ENCODE peak calls at places on chromosome 7, in four cellular contexts. V is tibial artery, W is IMR-90, N is kidney epithelial cell. B is an unnamed sample. For H3K36me3, the result is how much of the 10 kb centered on the place peaks cover.

GRCh38 chr7:94440460-94441039 is 45.9 kb downstream of the COL1A2 start:
- DNase-seq in V (no peak), W (peak), N (no peak), B (no peak)

GRCh38 chr7:24825931-24826661 is 68.8 kb upstream of the GSDME start:
- DNase-seq in V (no peak), W (peak), N (no peak), B (peak)

GRCh38 chr7:98119257-98119918 is 12.7 kb downstream of the LMTK2 start:
- DNase-seq in V (no peak), W (peak), N (peak), B (no peak)

GRCh38 chr7:1567082-1567771 is 2.6 kb downstream of the PSMG3 start:
- DNase-seq in V (no peak), W (peak), N (peak), B (no peak)

GRCh38 chr7:148605350-148605749 is 14.8 kb downstream of the C7orf33 start:
- DNase-seq in V (no peak), W (no peak), N (no peak), B (no peak)

GRCh38 chr7:39644170-39644569 is 20.8 kb downstream of the RALA start:
- DNase-seq in V (no peak), W (peak), N (no peak), B (no peak)

GRCh38 chr7:125059861-125060456 is 130.3 kb upstream of the POT1 start:
- DNase-seq in V (no peak), W (peak), N (no peak), B (peak)

GRCh38 chr7:4227105-4228010 is 454.7 kb upstream of the FOXK1 start:
- DNase-seq in V (no peak), W (no peak), N (no peak), B (peak)

GRCh38 chr7:139725077-139725476 is 52.7 kb downstream of the HIPK2 start:
- DNase-seq in V (no peak), W (peak), N (no peak), B (peak)

GRCh38 chr7:149007615-149008014 is 20.7 kb downstream of the PDIA4 start:
- DNase-seq in V (no peak), W (no peak), N (no peak), B (no peak)

GRCh38 chr7:2813350-2814185 is 30.5 kb downstream of the GNA12 start:
- DNase-seq in V (no peak), W (no peak), N (no peak), B (no peak)

GRCh38 chr7:26990268-26990667 is 105.5 kb downstream of the HOXA1 start:
- DNase-seq in V (no peak), W (peak), N (peak), B (no peak)

GRCh38 chr7:140033036-140033435 is 29.7 kb downstream of the PARP12 start:
- DNase-seq in V (no peak), W (peak), N (no peak), B (no peak)

GRCh38 chr7:37083311-37084096 is 359.2 kb upstream of the AOAH start:
- DNase-seq in V (peak), W (peak), N (no peak), B (no peak)

GRCh38 chr7:13279854-13280435 is 592.5 kb downstream of the ARL4A start:
- DNase-seq in V (no peak), W (peak), N (no peak), B (no peak)

GRCh38 chr7:69608878-69609277 is 10.6 kb downstream of the AUTS2 start:
- DNase-seq in V (no peak), W (no peak), N (no peak), B (peak)

GRCh38 chr7:37201003-37201875 is 247.4 kb downstream of the ELMO1 start:
- DNase-seq in V (peak), W (peak), N (peak), B (peak)

GRCh38 chr7:133081119-133081604 is 728 bp downstream of the CHCHD3 start:
- DNase-seq in V (no peak), W (no peak), N (no peak), B (peak)

GRCh38 chr7:142856565-142857245 is 1.8 kb downstream of the EPHB6 start:
- DNase-seq in V (no peak), W (no peak), N (no peak), B (no peak)

GRCh38 chr7:27394871-27395270 is 152.3 kb downstream of the EVX1 start:
- DNase-seq in V (no peak), W (no peak), N (no peak), B (no peak)

GRCh38 chr7:96591900-96592676 is 117.6 kb downstream of the SEM1 start:
- DNase-seq in V (no peak), W (no peak), N (no peak), B (no peak)

GRCh38 chr7:12685550-12685949 is 1.9 kb upstream of the ARL4A start:
- DNase-seq in V (peak), W (peak), N (no peak), B (peak)

GRCh38 chr7:151124205-151124880 is 38.1 kb downstream of the AGAP3 start:
- DNase-seq in V (no peak), W (no peak), N (no peak), B (no peak)

GRCh38 chr7:105413887-105414437 is 25.2 kb upstream of the SRPK2 start:
- DNase-seq in V (no peak), W (peak), N (no peak), B (no peak)

GRCh38 chr7:954330-955238 is at the start of gene ADAP1:
- DNase-seq in V (no peak), W (peak), N (no peak), B (no peak)

GRCh38 chr7:157011333-157012112 is 1.1 kb upstream of the MNX1 start:
- DNase-seq in V (no peak), W (no peak), N (no peak), B (no peak)

GRCh38 chr7:39735903-39736302 is 112.5 kb downstream of the RALA start:
- DNase-seq in V (no peak), W (peak), N (no peak), B (peak)

GRCh38 chr7:154905615-154906014 is 97.3 kb downstream of the PAXIP1 start:
- DNase-seq in V (no peak), W (no peak), N (no peak), B (no peak)

GRCh38 chr7:149279111-149279743 is 17.2 kb downstream of the ZNF783 start:
- DNase-seq in V (no peak), W (no peak), N (no peak), B (no peak)

GRCh38 chr7:118352854-118353453 is 128.4 kb downstream of the ANKRD7 start:
- DNase-seq in V (no peak), W (no peak), N (no peak), B (no peak)

GRCh38 chr7:69764071-69764470 is 165.8 kb downstream of the AUTS2 start:
- DNase-seq in V (no peak), W (no peak), N (no peak), B (no peak)

GRCh38 chr7:69695998-69696657 is 97.9 kb downstream of the AUTS2 start:
- DNase-seq in V (no peak), W (no peak), N (no peak), B (no peak)

GRCh38 chr7:28725045-28725630 is 233.0 kb downstream of the TRIL start:
- DNase-seq in V (no peak), W (no peak), N (no peak), B (no peak)

GRCh38 chr7:28724563-28724962 is 233.6 kb downstream of the TRIL start:
- DNase-seq in V (no peak), W (no peak), N (no peak), B (no peak)

GRCh38 chr7:28725911-28726310 is 232.2 kb downstream of the TRIL start:
- DNase-seq in V (no peak), W (peak), N (no peak), B (no peak)

GRCh38 chr7:28729276-28729675 is 228.9 kb downstream of the TRIL start:
- DNase-seq in V (no peak), W (no peak), N (no peak), B (peak)

GRCh38 chr7:28726563-28726962 is 231.6 kb downstream of the TRIL start:
- DNase-seq in V (no peak), W (no peak), N (no peak), B (peak)
- H3K36me3 ChIP-seq in V (under half), W (under half), N (under half), B (under half)

GRCh38 chr7:76351372-76351771 is 7.4 kb downstream of the YWHAG start:
- DNase-seq in V (no peak), W (no peak), N (no peak), B (no peak)
- H3K36me3 ChIP-seq in V (under half), W (under half), N (under half), B (half or more)

DNA sequence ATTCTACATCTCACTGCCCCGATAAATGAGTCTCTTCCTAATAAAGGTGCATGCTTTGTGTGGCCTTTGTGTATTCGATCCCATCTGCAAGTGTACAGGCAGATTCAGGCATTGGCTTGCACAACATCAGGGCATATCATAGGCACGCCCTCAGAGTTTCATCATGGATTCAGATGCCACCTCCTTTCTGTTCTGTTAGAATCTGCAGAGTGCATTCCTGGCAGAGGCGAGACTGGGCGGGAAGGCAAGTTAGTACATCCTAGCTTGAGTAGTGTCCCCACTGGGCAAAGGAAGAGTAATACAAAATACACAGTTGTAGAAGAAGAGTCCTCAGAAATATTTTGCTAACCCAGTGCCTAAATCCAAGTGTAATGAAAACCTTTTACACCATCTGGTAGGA is 346.5 kb upstream of the GALNT17 start:
- DNase-seq in V (no peak), W (no peak), N (no peak), B (no peak)
- H3K36me3 ChIP-seq in V (half or more), W (under half), N (under half), B (half or more)

GRCh38 chr7:34652784-34653183 is 5.2 kb upstream of the NPSR1 start:
- DNase-seq in V (no peak), W (no peak), N (no peak), B (no peak)
- H3K36me3 ChIP-seq in V (under half), W (under half), N (under half), B (under half)

DNA sequence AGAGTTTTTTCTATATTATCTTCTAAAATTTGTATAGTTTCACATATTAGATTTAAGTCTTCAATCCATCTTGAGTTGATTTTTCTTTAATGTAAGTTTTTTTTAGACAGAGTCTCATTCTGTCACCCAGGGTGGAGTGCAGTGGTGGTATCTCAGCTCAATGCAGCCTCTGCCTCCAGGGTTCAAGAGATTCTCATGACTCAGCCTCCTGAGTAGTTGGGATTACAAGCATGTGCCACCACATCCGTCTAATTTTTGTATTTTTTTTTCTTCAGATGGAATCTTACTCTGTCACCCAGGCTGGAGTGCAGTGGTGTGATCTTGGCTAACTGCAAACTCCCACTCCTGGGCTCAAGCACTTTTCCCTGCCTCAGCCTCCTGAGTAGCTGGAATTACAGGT is 143.4 kb upstream of the ZNF92 start:
- DNase-seq in V (no peak), W (no peak), N (no peak), B (no peak)
- H3K36me3 ChIP-seq in V (under half), W (under half), N (under half), B (under half)

GRCh38 chr7:44396498-44396897 is 71.1 kb upstream of the CAMK2B start:
- DNase-seq in V (no peak), W (no peak), N (no peak), B (no peak)

GRCh38 chr7:44394636-44395035 is 69.2 kb upstream of the CAMK2B start:
- DNase-seq in V (no peak), W (no peak), N (no peak), B (no peak)

GRCh38 chr7:44394112-44394447 is 68.7 kb upstream of the CAMK2B start:
- DNase-seq in V (no peak), W (no peak), N (no peak), B (no peak)

GRCh38 chr7:44393238-44394111 is 68.1 kb upstream of the CAMK2B start:
- DNase-seq in V (no peak), W (no peak), N (no peak), B (no peak)

DNA sequence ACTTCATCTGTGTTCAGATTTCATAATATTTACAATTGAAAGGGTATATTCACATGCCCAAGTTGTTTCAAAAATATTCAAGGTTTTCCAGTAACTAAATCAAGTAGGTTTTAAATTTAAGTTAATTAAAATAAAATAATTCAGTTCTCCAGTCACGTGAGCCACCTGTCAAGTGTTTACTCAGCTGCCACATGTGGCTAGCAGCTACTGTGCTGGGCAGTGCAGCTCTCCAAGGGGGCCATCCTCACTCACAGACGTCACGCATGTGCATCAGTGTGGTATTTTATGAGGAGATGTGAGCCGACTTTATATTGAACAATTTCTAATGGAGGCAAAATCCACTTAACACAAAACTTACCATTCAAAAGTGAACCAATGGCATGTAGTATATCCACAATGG is 69.7 kb upstream of the CAMK2B start:
- DNase-seq in V (no peak), W (no peak), N (no peak), B (peak)
- H3K36me3 ChIP-seq in V (under half), W (under half), N (under half), B (under half)

GRCh38 chr7:135161669-135162068 is 8.8 kb downstream of the CYREN start:
- DNase-seq in V (no peak), W (no peak), N (no peak), B (no peak)
- H3K36me3 ChIP-seq in V (under half), W (under half), N (under half), B (under half)

GRCh38 chr7:67309764-67310548 is 313.3 kb downstream of the TYW1 start:
- DNase-seq in V (no peak), W (no peak), N (no peak), B (no peak)

DNA sequence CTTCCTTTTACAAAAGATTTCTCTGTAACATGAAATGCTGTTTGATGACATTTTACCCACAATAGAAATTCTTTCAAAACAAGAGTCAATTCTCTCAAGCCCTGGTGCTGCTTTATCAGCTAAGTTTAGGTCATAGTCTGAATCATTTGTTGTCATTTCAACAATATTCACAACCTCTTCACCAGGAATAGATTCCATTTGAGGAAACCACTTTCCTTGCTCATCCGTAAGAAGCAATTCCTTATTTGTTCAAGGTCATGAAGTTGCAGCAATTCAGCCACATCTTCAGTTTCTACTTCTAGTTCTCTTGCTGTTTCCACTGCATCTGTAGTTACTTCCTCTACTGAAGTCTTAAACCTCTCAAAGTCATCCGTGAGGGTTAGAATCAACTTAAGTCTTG is 315.3 kb downstream of the TYW1 start:
- DNase-seq in V (no peak), W (peak), N (no peak), B (no peak)
- H3K36me3 ChIP-seq in V (half or more), W (under half), N (under half), B (half or more)

GRCh38 chr7:158804335-158804734 is 25.0 kb downstream of the ESYT2 start:
- DNase-seq in V (no peak), W (no peak), N (no peak), B (no peak)
- H3K36me3 ChIP-seq in V (under half), W (under half), N (under half), B (under half)

B was measured in SJCRH30.